ENCODE peak calls at places on chromosomes 4 and X, in four cellular contexts. One of them, this sample, is unnamed.

GRCh38 chr4:76882630-76883029 is 15.3 kb downstream of the SOWAHB start:
- DNase-seq in GM12891: no peak
- DNase-seq in H1: no peak
- DNase-seq in GM12878: no peak
- DNase-seq in this sample: no peak

GRCh38 chrX:125202486-125203378 is 116.9 kb upstream of the TEX13C start:
- DNase-seq in GM12891: no peak
- DNase-seq in H1: no peak
- DNase-seq in GM12878: no peak
- DNase-seq in this sample: no peak

GRCh38 chr4:121824171-121824527 is 466 bp upstream of the CCNA2 start:
- DNase-seq in GM12891: no peak
- DNase-seq in H1: no peak
- DNase-seq in GM12878: no peak
- DNase-seq in this sample: no peak

GRCh38 chrX:21354725-21355124 is 19.5 kb upstream of the CNKSR2 start:
- DNase-seq in GM12891: no peak
- DNase-seq in H1: no peak
- DNase-seq in GM12878: no peak
- DNase-seq in this sample: no peak

GRCh38 chr4:8351931-8352367 is 82.4 kb downstream of the HTRA3 start:
- DNase-seq in GM12891: no peak
- DNase-seq in H1: no peak
- DNase-seq in GM12878: no peak
- DNase-seq in this sample: no peak

GRCh38 chr4:185657699-185658098 is 122.4 kb upstream of the PDLIM3 start:
- DNase-seq in GM12891: no peak
- DNase-seq in H1: no peak
- DNase-seq in GM12878: no peak
- DNase-seq in this sample: no peak

GRCh38 chrX:68867458-68868166 is 38.8 kb downstream of the EFNB1 start:
- DNase-seq in GM12891: no peak
- DNase-seq in H1: no peak
- DNase-seq in GM12878: no peak
- DNase-seq in this sample: no peak

GRCh38 chr4:142550955-142551354 is 295.1 kb downstream of the INPP4B start:
- DNase-seq in GM12891: no peak
- DNase-seq in H1: no peak
- DNase-seq in GM12878: no peak
- DNase-seq in this sample: no peak

GRCh38 chr4:101307901-101308300 is 39.4 kb downstream of the PPP3CA start:
- DNase-seq in GM12891: no peak
- DNase-seq in H1: no peak
- DNase-seq in GM12878: no peak
- DNase-seq in this sample: no peak

GRCh38 chr4:172978848-172979247 is 189.8 kb upstream of the GALNT7 start:
- DNase-seq in GM12891: no peak
- DNase-seq in H1: no peak
- DNase-seq in GM12878: no peak
- DNase-seq in this sample: no peak

GRCh38 chrX:3268804-3269203 is 77.6 kb downstream of the MXRA5 start:
- DNase-seq in GM12891: no peak
- DNase-seq in H1: no peak
- DNase-seq in GM12878: no peak
- DNase-seq in this sample: no peak

GRCh38 chr4:80115368-80116181 is 42.5 kb upstream of the ANTXR2 start:
- DNase-seq in GM12891: no peak
- DNase-seq in H1: no peak
- DNase-seq in GM12878: no peak
- DNase-seq in this sample: no peak

GRCh38 chrX:54439967-54440871 is at the start of gene TSR2:
- DNase-seq in GM12891: peak
- DNase-seq in H1: no peak
- DNase-seq in GM12878: peak
- DNase-seq in this sample: peak

GRCh38 chr4:52748432-52748831 is 2.8 kb downstream of the ERVMER34-1 start:
- DNase-seq in GM12891: no peak
- DNase-seq in H1: no peak
- DNase-seq in GM12878: peak
- DNase-seq in this sample: no peak

GRCh38 chr4:82561745-82562552 is at the start of gene TMEM150C:
- DNase-seq in GM12891: peak
- DNase-seq in H1: no peak
- DNase-seq in GM12878: no peak
- DNase-seq in this sample: peak

GRCh38 chr4:122152699-122153328 is 683 bp downstream of the BLTP1 start:
- DNase-seq in GM12891: peak
- DNase-seq in H1: no peak
- DNase-seq in GM12878: no peak
- DNase-seq in this sample: peak

GRCh38 chr4:122548452-122548851 is 72.4 kb downstream of the IL21 start:
- DNase-seq in GM12891: no peak
- DNase-seq in H1: no peak
- DNase-seq in GM12878: no peak
- DNase-seq in this sample: no peak

GRCh38 chr4:169615467-169616106 is 3.2 kb upstream of the NEK1 start:
- DNase-seq in GM12891: no peak
- DNase-seq in H1: no peak
- DNase-seq in GM12878: no peak
- DNase-seq in this sample: no peak

GRCh38 chr4:168636506-168637176 is 139.8 kb downstream of the PALLD start:
- DNase-seq in GM12891: no peak
- DNase-seq in H1: no peak
- DNase-seq in GM12878: no peak
- DNase-seq in this sample: no peak

GRCh38 chr4:184191267-184191666 is 26.4 kb downstream of the ENPP6 start:
- DNase-seq in GM12891: no peak
- DNase-seq in H1: no peak
- DNase-seq in GM12878: no peak
- DNase-seq in this sample: no peak

GRCh38 chr4:147312376-147313046 is 168.4 kb upstream of the EDNRA start:
- DNase-seq in GM12891: no peak
- DNase-seq in H1: no peak
- DNase-seq in GM12878: no peak
- DNase-seq in this sample: no peak

GRCh38 chr4:3655485-3656429 is 110.4 kb upstream of the ADRA2C start:
- DNase-seq in GM12891: no peak
- DNase-seq in H1: no peak
- DNase-seq in GM12878: no peak
- DNase-seq in this sample: no peak

GRCh38 chr4:24181005-24181404 is 291.2 kb upstream of the PPARGC1A start:
- DNase-seq in GM12891: no peak
- DNase-seq in H1: no peak
- DNase-seq in GM12878: no peak
- DNase-seq in this sample: no peak

GRCh38 chr4:154982187-154983047 is 201.3 kb downstream of the RBM46 start:
- DNase-seq in GM12891: no peak
- DNase-seq in H1: peak
- DNase-seq in GM12878: peak
- DNase-seq in this sample: no peak

GRCh38 chrX:46575991-46576392 is 2.4 kb downstream of the CHST7 start:
- DNase-seq in GM12891: no peak
- DNase-seq in H1: no peak
- DNase-seq in GM12878: no peak
- DNase-seq in this sample: no peak

GRCh38 chr4:143286058-143286457 is 50.6 kb upstream of the GAB1 start:
- DNase-seq in GM12891: no peak
- DNase-seq in H1: no peak
- DNase-seq in GM12878: no peak
- DNase-seq in this sample: no peak

GRCh38 chr4:35793045-35793722 is 451.1 kb downstream of the ARAP2 start:
- DNase-seq in GM12891: no peak
- DNase-seq in H1: no peak
- DNase-seq in GM12878: no peak
- DNase-seq in this sample: no peak

GRCh38 chr4:176548571-176548970 is 228.8 kb downstream of the SPCS3 start:
- DNase-seq in GM12891: no peak
- DNase-seq in H1: no peak
- DNase-seq in GM12878: no peak
- DNase-seq in this sample: no peak

GRCh38 chr4:78166582-78166981 is 109.5 kb downstream of the FRAS1 start:
- DNase-seq in GM12891: no peak
- DNase-seq in H1: no peak
- DNase-seq in GM12878: no peak
- DNase-seq in this sample: no peak

GRCh38 chrX:40154853-40155616 is 57.3 kb upstream of the BCOR start:
- DNase-seq in GM12891: no peak
- DNase-seq in H1: no peak
- DNase-seq in GM12878: no peak
- DNase-seq in this sample: no peak

GRCh38 chrX:39336709-39337294 is 535.5 kb downstream of the MID1IP1 start:
- DNase-seq in GM12891: no peak
- DNase-seq in H1: no peak
- DNase-seq in GM12878: peak
- DNase-seq in this sample: no peak

GRCh38 chr4:879730-880079 is 52.4 kb downstream of the GAK start:
- DNase-seq in GM12891: no peak
- DNase-seq in H1: no peak
- DNase-seq in GM12878: peak
- DNase-seq in this sample: no peak

GRCh38 chrX:46125139-46125538 is 420.1 kb downstream of the ZNF674 start:
- DNase-seq in GM12891: no peak
- DNase-seq in H1: no peak
- DNase-seq in GM12878: no peak
- DNase-seq in this sample: no peak

GRCh38 chr4:3452376-3452775 is 10.6 kb downstream of the HGFAC start:
- DNase-seq in GM12891: no peak
- DNase-seq in H1: no peak
- DNase-seq in GM12878: no peak
- DNase-seq in this sample: no peak

GRCh38 chr4:118326585-118326984 is 26.2 kb downstream of the PRSS12 start:
- DNase-seq in GM12891: no peak
- DNase-seq in H1: no peak
- DNase-seq in GM12878: no peak
- DNase-seq in this sample: no peak

GRCh38 chr4:22389240-22389871 is 126.5 kb downstream of the ADGRA3 start:
- DNase-seq in GM12891: peak
- DNase-seq in H1: peak
- DNase-seq in GM12878: no peak
- DNase-seq in this sample: no peak

GRCh38 chr4:153345011-153345981 is 808 bp downstream of the MND1 start:
- DNase-seq in GM12891: no peak
- DNase-seq in H1: no peak
- DNase-seq in GM12878: no peak
- DNase-seq in this sample: peak

DNA sequence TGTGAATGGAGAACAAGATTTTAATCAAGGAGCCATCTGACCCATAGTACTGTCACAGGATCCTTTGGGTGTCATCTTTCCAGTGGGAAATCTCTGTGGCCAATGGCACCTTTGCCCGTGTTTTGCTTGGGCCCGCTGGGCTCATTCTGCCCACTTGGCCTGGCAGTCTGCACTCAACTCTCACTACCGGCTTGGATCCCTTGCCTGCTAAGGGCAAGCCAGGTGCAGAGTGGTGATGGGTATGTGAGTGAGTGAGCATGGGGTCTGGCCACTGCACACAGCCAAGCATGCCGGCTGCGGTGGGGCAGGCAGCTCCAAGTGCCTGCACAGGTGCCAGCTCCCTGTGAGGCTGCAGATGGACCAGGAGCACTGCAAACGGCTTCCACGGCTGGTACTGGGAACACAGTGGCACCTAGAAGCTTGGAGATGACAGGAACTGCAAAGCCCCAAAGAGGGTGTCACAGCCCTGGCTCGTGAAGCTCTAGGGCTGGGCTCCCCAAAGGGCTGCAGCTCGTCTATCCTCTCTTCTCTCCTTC is 454.5 kb downstream of the TMA16 start:
- DNase-seq in GM12891: no peak
- DNase-seq in H1: no peak
- DNase-seq in GM12878: no peak
- DNase-seq in this sample: no peak
- TF ChIP-seq TAF1 in GM12891: no peak
- TF ChIP-seq TAF1 in H1: no peak
- TF ChIP-seq TAF1 in GM12878: no peak
- TF ChIP-seq TAF1 in this sample: no peak

DNA sequence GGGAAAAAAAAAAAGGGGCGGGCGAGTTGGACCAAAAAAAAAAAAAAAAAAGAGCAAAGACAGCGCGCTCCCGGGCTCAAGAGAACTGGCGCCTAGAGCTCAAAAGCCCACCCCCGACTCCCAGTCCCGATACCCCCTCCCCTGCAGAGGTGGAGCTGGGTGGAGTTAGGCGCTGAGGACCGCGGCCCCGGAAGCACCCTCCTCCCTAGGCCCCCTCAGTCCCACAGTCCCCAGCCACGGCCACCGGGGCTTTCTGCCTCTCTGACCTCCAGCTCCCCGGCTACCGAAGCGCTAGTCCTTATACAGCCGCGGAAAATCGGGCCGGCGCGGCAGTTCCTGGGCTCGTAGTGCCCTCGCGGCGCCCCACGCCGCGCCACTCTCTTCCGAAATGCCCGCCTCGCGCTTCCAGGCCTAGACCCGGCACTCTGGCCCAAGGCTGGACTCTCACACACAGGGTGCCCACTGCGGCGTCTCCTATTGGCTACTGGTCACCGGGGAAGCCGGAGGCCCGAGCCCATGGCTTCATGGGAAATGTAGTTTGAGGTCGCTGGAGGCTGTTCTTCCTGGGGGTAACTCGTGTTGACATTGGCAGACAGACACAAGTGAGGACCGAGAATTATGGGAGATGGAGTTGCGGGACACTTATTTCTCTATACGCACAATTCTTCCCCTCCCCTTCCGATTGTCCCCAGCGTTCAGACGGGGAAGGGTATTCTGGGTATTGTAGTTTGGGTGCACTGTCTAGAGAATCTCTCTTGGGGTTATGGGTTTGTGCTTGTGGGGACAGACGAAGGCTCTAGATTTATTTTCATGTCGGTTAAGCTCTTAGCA is at the start of gene ENOX2:
- DNase-seq in GM12891: peak
- DNase-seq in H1: peak
- DNase-seq in GM12878: peak
- DNase-seq in this sample: peak
- TF ChIP-seq POLR2A in GM12891: no peak
- TF ChIP-seq POLR2A in H1: peak
- TF ChIP-seq POLR2A in GM12878: peak
- TF ChIP-seq POLR2A in this sample: peak

GRCh38 chr4:114694770-114695169 is 96.2 kb downstream of the UGT8 start:
- DNase-seq in GM12891: no peak
- DNase-seq in H1: no peak
- DNase-seq in GM12878: peak
- DNase-seq in this sample: no peak
- TF ChIP-seq TAF1 in GM12891: no peak
- TF ChIP-seq TAF1 in H1: no peak
- TF ChIP-seq TAF1 in GM12878: no peak
- TF ChIP-seq TAF1 in this sample: no peak

GRCh38 chr4:163165217-163166017 is 1.3 kb downstream of the NAF1 start:
- DNase-seq in GM12891: no peak
- DNase-seq in H1: no peak
- DNase-seq in GM12878: no peak
- DNase-seq in this sample: no peak

GRCh38 chr4:163167333-163167626 is 590 bp upstream of the NAF1 start:
- DNase-seq in GM12891: no peak
- DNase-seq in H1: no peak
- DNase-seq in GM12878: no peak
- DNase-seq in this sample: no peak

GRCh38 chr4:163164110-163164509 is 2.6 kb downstream of the NAF1 start:
- DNase-seq in GM12891: no peak
- DNase-seq in H1: no peak
- DNase-seq in GM12878: no peak
- DNase-seq in this sample: no peak

GRCh38 chr4:163164591-163164990 is 2.1 kb downstream of the NAF1 start:
- DNase-seq in GM12891: no peak
- DNase-seq in H1: no peak
- DNase-seq in GM12878: no peak
- DNase-seq in this sample: no peak

GRCh38 chr4:163166041-163166579 is 580 bp downstream of the NAF1 start:
- DNase-seq in GM12891: peak
- DNase-seq in H1: no peak
- DNase-seq in GM12878: no peak
- DNase-seq in this sample: peak
- TF ChIP-seq POLR2A in GM12891: no peak
- TF ChIP-seq POLR2A in H1: no peak
- TF ChIP-seq POLR2A in GM12878: peak
- TF ChIP-seq POLR2A in this sample: no peak

This sample was measured in GM12892.